ENCODE peak calls at places on chromosomes 6 and 20, in seven cellular contexts. One of them, this sample, is unnamed.

GRCh38 chr20:38272961-38273360 is 12.4 kb upstream of the KIAA1755 start:
- DNase-seq in fibroblast of mammary gland: peak
- DNase-seq in HFFc6: peak
- DNase-seq in NCI-H69: no peak
- DNase-seq in GM13976: no peak
- DNase-seq in HS-27A: peak
- DNase-seq in fibroblast of villous mesenchyme: peak
- DNase-seq in this sample: peak

GRCh38 chr6:105212587-105212986 is 32.8 kb upstream of the POPDC3 start:
- DNase-seq in HFFc6: no peak
- DNase-seq in GM13976: peak
- DNase-seq in HS-27A: no peak
- DNase-seq in fibroblast of mammary gland: no peak
- DNase-seq in fibroblast of villous mesenchyme: no peak
- DNase-seq in NCI-H69: no peak
- DNase-seq in this sample: no peak

GRCh38 chr6:108168980-108169800 is 3.4 kb downstream of the NR2E1 start:
- DNase-seq in HFFc6: no peak
- DNase-seq in GM13976: peak
- DNase-seq in fibroblast of mammary gland: no peak
- DNase-seq in NCI-H69: peak
- DNase-seq in HS-27A: no peak
- DNase-seq in fibroblast of villous mesenchyme: no peak
- DNase-seq in this sample: no peak

GRCh38 chr6:15461127-15461944 is 201.5 kb downstream of the DTNBP1 start:
- DNase-seq in fibroblast of villous mesenchyme: no peak
- DNase-seq in GM13976: no peak
- DNase-seq in HFFc6: no peak
- DNase-seq in HS-27A: no peak
- DNase-seq in fibroblast of mammary gland: no peak
- DNase-seq in NCI-H69: peak
- DNase-seq in this sample: peak

GRCh38 chr20:38098952-38099351 is 65.4 kb downstream of the RPRD1B start:
- DNase-seq in fibroblast of villous mesenchyme: peak
- DNase-seq in fibroblast of mammary gland: peak
- DNase-seq in NCI-H69: no peak
- DNase-seq in HFFc6: no peak
- DNase-seq in GM13976: no peak
- DNase-seq in HS-27A: no peak
- DNase-seq in this sample: no peak

GRCh38 chr6:168088161-168089106 is 9.4 kb upstream of the FRMD1 start:
- DNase-seq in GM13976: no peak
- DNase-seq in fibroblast of mammary gland: peak
- DNase-seq in HFFc6: peak
- DNase-seq in fibroblast of villous mesenchyme: peak
- DNase-seq in HS-27A: no peak
- DNase-seq in NCI-H69: no peak
- DNase-seq in this sample: peak

GRCh38 chr20:10605547-10606195 is 68.1 kb downstream of the JAG1 start:
- DNase-seq in fibroblast of mammary gland: no peak
- DNase-seq in GM13976: no peak
- DNase-seq in HFFc6: no peak
- DNase-seq in fibroblast of villous mesenchyme: no peak
- DNase-seq in HS-27A: no peak
- DNase-seq in NCI-H69: no peak
- DNase-seq in this sample: no peak

GRCh38 chr6:157620905-157621304 is 202.1 kb upstream of the SNX9 start:
- DNase-seq in NCI-H69: no peak
- DNase-seq in HS-27A: no peak
- DNase-seq in HFFc6: no peak
- DNase-seq in fibroblast of villous mesenchyme: no peak
- DNase-seq in GM13976: no peak
- DNase-seq in fibroblast of mammary gland: peak
- DNase-seq in this sample: peak

GRCh38 chr20:62837790-62838458 is 21.1 kb downstream of the COL9A3 start:
- DNase-seq in HS-27A: no peak
- DNase-seq in fibroblast of mammary gland: peak
- DNase-seq in NCI-H69: peak
- DNase-seq in GM13976: peak
- DNase-seq in HFFc6: no peak
- DNase-seq in fibroblast of villous mesenchyme: peak
- DNase-seq in this sample: peak

This sample was measured in amniotic epithelial cell.